ENCODE peak calls at places on chromosomes 6 and 20, in four cellular contexts. M is GM12878, R is WTC11, L is SK-N-SH. E is an unnamed sample.

GRCh38 chr20:45545754-45546453 is 1.3 kb downstream of the EPPIN start:
- DNase-seq in M (no peak), R (peak; percentile 14), L (peak; percentile 10), E (peak; percentile 29)

GRCh38 chr6:156021746-156022396 is 566.2 kb upstream of the NOX3 start:
- DNase-seq in M (no peak), R (no peak), L (no peak), E (no peak)

GRCh38 chr6:157944983-157945931 is 36.4 kb upstream of the SYNJ2 start:
- DNase-seq in M (no peak), R (no peak), L (no peak), E (no peak)

GRCh38 chr20:846894-847278 is 13.4 kb downstream of the FAM110A start:
- DNase-seq in M (no peak), R (no peak), L (no peak), E (no peak)

GRCh38 chr20:17650816-17651760 is 31.0 kb downstream of the RRBP1 start:
- DNase-seq in M (no peak), R (no peak), L (no peak), E (no peak)

GRCh38 chr6:110352603-110353303 is 5.4 kb downstream of the METTL24 start:
- DNase-seq in M (no peak), R (no peak), L (no peak), E (no peak)

GRCh38 chr6:29081312-29081711 is 5.8 kb downstream of the OR2B3 start:
- DNase-seq in M (no peak), R (no peak), L (no peak), E (no peak)

GRCh38 chr6:157268396-157268795 is 54.9 kb downstream of the TMEM242 start:
- DNase-seq in M (no peak), R (no peak), L (no peak), E (no peak)

GRCh38 chr6:39934060-39934757 is at the start of gene MOCS1:
- DNase-seq in M (no peak), R (peak; percentile 87), L (peak; percentile 93), E (peak; percentile 91)

GRCh38 chr20:20448891-20449290 is 81.0 kb downstream of the INSM1 start:
- DNase-seq in M (no peak), R (no peak), L (no peak), E (no peak)

GRCh38 chr6:51854876-51855275 is 232.5 kb downstream of the PKHD1 start:
- DNase-seq in M (no peak), R (peak; percentile 28), L (no peak), E (no peak)

GRCh38 chr20:62265365-62265764 is 27.0 kb downstream of the OSBPL2 start:
- DNase-seq in M (no peak), R (no peak), L (no peak), E (no peak)

GRCh38 chr6:166277021-166277420 is 31.2 kb downstream of the PRR18 start:
- DNase-seq in M (no peak), R (no peak), L (no peak), E (no peak)

DNA sequence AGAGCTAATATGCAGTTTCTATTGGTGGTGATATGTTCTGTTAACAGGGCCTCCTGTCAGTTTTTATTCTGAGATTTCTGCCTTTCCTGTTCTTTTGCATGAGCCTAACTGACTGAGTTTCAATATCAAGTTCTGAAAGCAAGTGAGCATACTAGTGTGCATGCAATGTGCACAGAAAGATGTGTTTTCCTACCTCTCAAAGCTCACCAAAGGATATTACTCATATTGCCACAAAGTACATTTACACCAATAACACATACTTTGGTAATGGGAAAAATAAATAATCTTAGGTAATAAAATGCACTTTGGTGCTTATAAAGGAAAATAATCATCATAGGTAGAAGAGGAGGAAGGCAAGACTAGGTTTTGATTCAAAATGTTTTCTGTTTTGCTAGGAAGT is 195.0 kb downstream of the KHDC1L start:
- DNase-seq in M (peak; percentile 2), R (no peak), L (no peak), E (no peak)
- TF ChIP-seq USF1 in M (no peak), R (no peak), L (no peak), E (no peak)

GRCh38 chr20:7853493-7853892 is 86.8 kb downstream of the HAO1 start:
- DNase-seq in M (no peak), R (no peak), L (no peak), E (no peak)

GRCh38 chr20:7849675-7850074 is 90.6 kb downstream of the HAO1 start:
- DNase-seq in M (no peak), R (no peak), L (no peak), E (no peak)

GRCh38 chr20:7855545-7855944 is 84.7 kb downstream of the HAO1 start:
- DNase-seq in M (no peak), R (no peak), L (no peak), E (no peak)

GRCh38 chr20:7848351-7848750 is 91.9 kb downstream of the HAO1 start:
- DNase-seq in M (no peak), R (no peak), L (no peak), E (no peak)

DNA sequence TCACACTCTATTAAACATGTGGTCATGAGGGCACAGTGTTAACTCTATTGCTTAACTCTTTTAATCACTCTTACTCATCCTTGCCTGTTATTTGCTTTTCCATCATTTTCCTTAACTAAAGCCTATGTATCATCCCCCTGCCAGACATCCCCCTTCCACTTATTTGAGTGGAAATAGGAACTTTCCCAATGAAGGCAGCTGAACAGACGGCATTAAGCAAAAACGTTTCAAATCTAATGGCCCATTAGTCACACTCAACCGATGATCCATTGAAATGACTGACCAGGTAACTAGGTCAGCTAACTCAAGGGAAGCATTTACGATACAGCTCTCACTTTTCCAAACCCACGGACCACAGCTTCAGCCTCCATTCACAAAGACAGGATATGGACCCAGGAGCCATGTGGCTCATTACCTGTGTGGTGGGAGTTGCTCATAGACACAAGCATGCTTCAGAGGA is 89.2 kb downstream of the HAO1 start:
- DNase-seq in M (no peak), R (no peak), L (no peak), E (no peak)
- TF ChIP-seq USF1 in M (no peak), R (no peak), L (no peak), E (no peak)

GRCh38 chr6:169935861-169936260 is 184.4 kb downstream of the ERMARD start:
- DNase-seq in M (no peak), R (no peak), L (no peak), E (no peak)
- TF ChIP-seq USF1 in M (no peak), R (no peak), L (no peak), E (no peak)

DNA sequence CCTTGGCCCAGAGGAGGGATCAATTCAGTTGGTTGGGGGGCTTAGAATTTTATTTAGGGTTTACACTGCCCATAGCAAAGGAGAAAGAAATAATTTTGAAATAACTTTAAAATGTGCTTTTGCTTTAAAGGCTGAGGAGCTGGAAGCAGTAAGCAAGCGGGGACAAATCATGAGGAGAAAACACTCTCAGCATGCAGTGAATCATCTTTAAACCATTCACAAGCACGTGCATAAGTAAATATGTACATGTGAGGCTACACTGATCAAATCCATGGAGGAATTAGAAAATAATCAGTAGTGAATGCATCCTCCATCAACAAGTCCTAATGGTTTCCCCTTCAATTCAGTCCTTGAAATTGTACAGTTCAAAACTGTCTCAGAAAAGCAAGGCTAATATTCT is 181.0 kb downstream of the MTFR2 start:
- DNase-seq in M (no peak), R (no peak), L (no peak), E (no peak)
- TF ChIP-seq USF1 in M (no peak), R (no peak), L (no peak), E (no peak)

GRCh38 chr6:56962451-56962850 is 7.5 kb downstream of the BEND6 start:
- DNase-seq in M (no peak), R (no peak), L (no peak), E (no peak)

GRCh38 chr6:56963043-56963442 is 8.1 kb downstream of the BEND6 start:
- DNase-seq in M (no peak), R (no peak), L (no peak), E (no peak)

GRCh38 chr6:56959938-56960337 is 5.0 kb downstream of the BEND6 start:
- DNase-seq in M (no peak), R (no peak), L (no peak), E (no peak)

GRCh38 chr6:56959094-56959493 is 4.2 kb downstream of the BEND6 start:
- DNase-seq in M (no peak), R (no peak), L (no peak), E (no peak)

DNA sequence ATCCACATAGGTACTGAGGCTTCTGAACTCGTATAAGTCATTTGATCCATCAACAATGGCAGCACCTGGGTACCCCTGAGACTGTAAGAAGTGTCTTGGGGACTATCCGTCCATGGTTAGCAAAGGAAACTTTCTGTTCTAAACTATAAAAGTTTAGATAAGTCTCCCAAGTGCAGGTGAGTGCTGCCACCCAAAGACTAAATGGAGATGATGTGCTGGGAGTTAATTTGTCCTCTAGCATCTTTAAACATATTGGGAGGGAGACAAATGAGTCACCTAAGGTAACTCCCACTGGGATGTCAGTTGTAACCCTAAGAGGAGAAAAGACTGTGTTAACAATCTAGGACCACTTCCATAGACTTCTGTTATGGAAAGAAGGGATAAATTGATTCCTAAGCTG is 6.2 kb downstream of the BEND6 start:
- DNase-seq in M (no peak), R (no peak), L (no peak), E (no peak)
- TF ChIP-seq USF1 in M (no peak), R (no peak), L (no peak), E (no peak)

GRCh38 chr6:46210294-46210693 is 39.5 kb upstream of the ENPP5 start:
- DNase-seq in M (no peak), R (no peak), L (no peak), E (no peak)

GRCh38 chr6:46204880-46205650 is 34.3 kb upstream of the ENPP5 start:
- DNase-seq in M (no peak), R (no peak), L (no peak), E (no peak)

GRCh38 chr6:46211917-46212316 is 41.1 kb upstream of the ENPP5 start:
- DNase-seq in M (no peak), R (no peak), L (no peak), E (no peak)

GRCh38 chr6:46207174-46207573 is 36.4 kb upstream of the ENPP5 start:
- DNase-seq in M (no peak), R (no peak), L (no peak), E (no peak)

GRCh38 chr6:46208303-46208702 is 37.5 kb upstream of the ENPP5 start:
- DNase-seq in M (no peak), R (no peak), L (no peak), E (no peak)
- TF ChIP-seq USF1 in M (no peak), R (no peak), L (no peak), E (no peak)

GRCh38 chr20:38246357-38247165 is 14.0 kb downstream of the KIAA1755 start:
- DNase-seq in M (no peak), R (no peak), L (no peak), E (no peak)
- TF ChIP-seq USF1 in M (no peak), R (no peak), L (no peak), E (no peak)

GRCh38 chr6:112372213-112372806 is 25.2 kb downstream of the RFPL4B start:
- DNase-seq in M (no peak), R (no peak), L (peak; percentile 36), E (no peak)
- TF ChIP-seq USF1 in M (no peak), R (no peak), L (no peak), E (no peak)

E was measured in K562.